ENCODE peak calls at places on chromosomes 7 and 10, in six cellular contexts. One of them, this sample, is unnamed.

GRCh38 chr10:62443866-62444265 is 69.7 kb downstream of the ZNF365 start:
- DNase-seq in endothelial cell of umbilical vein: peak; percentile 61
- DNase-seq in CD4-positive, CD25-positive, alpha-beta regulatory T cell: no peak
- DNase-seq in NCI-H187 treated with DMSO at 0.1 percent for 48 hours: no peak
- DNase-seq in iPS-NIHi11: no peak
- DNase-seq in neuronal stem cell: no peak
- DNase-seq in this sample: peak; percentile 45

GRCh38 chr7:44415047-44415446 is 75.4 kb downstream of the NUDCD3 start:
- DNase-seq in neuronal stem cell: no peak
- DNase-seq in CD4-positive, CD25-positive, alpha-beta regulatory T cell: no peak
- DNase-seq in iPS-NIHi11: no peak
- DNase-seq in endothelial cell of umbilical vein: no peak
- DNase-seq in NCI-H187 treated with DMSO at 0.1 percent for 48 hours: no peak
- DNase-seq in this sample: no peak

GRCh38 chr10:23373156-23373555 is 28.6 kb upstream of the C10orf67 start:
- DNase-seq in iPS-NIHi11: no peak
- DNase-seq in neuronal stem cell: no peak
- DNase-seq in NCI-H187 treated with DMSO at 0.1 percent for 48 hours: no peak
- DNase-seq in CD4-positive, CD25-positive, alpha-beta regulatory T cell: no peak
- DNase-seq in endothelial cell of umbilical vein: no peak
- DNase-seq in this sample: no peak

GRCh38 chr10:21502371-21502765 is 23.1 kb downstream of the SKIDA1 start:
- DNase-seq in iPS-NIHi11: no peak
- DNase-seq in CD4-positive, CD25-positive, alpha-beta regulatory T cell: no peak
- DNase-seq in NCI-H187 treated with DMSO at 0.1 percent for 48 hours: no peak
- DNase-seq in neuronal stem cell: no peak
- DNase-seq in endothelial cell of umbilical vein: no peak
- DNase-seq in this sample: no peak

GRCh38 chr7:114759347-114760062 is 162.4 kb upstream of the MDFIC start:
- DNase-seq in iPS-NIHi11: no peak
- DNase-seq in CD4-positive, CD25-positive, alpha-beta regulatory T cell: no peak
- DNase-seq in NCI-H187 treated with DMSO at 0.1 percent for 48 hours: no peak
- DNase-seq in endothelial cell of umbilical vein: no peak
- DNase-seq in neuronal stem cell: no peak
- DNase-seq in this sample: no peak

GRCh38 chr10:102287538-102287937 is 42.2 kb downstream of the GBF1 start:
- DNase-seq in CD4-positive, CD25-positive, alpha-beta regulatory T cell: no peak
- DNase-seq in endothelial cell of umbilical vein: no peak
- DNase-seq in neuronal stem cell: no peak
- DNase-seq in iPS-NIHi11: no peak
- DNase-seq in NCI-H187 treated with DMSO at 0.1 percent for 48 hours: no peak
- DNase-seq in this sample: no peak

GRCh38 chr10:133044502-133044901 is 43.2 kb upstream of the ADGRA1 start:
- DNase-seq in endothelial cell of umbilical vein: no peak
- DNase-seq in neuronal stem cell: no peak
- DNase-seq in iPS-NIHi11: no peak
- DNase-seq in CD4-positive, CD25-positive, alpha-beta regulatory T cell: no peak
- DNase-seq in NCI-H187 treated with DMSO at 0.1 percent for 48 hours: no peak
- DNase-seq in this sample: no peak

GRCh38 chr7:51198654-51199053 is 118.0 kb downstream of the COBL start:
- DNase-seq in NCI-H187 treated with DMSO at 0.1 percent for 48 hours: no peak
- DNase-seq in iPS-NIHi11: no peak
- DNase-seq in endothelial cell of umbilical vein: no peak
- DNase-seq in neuronal stem cell: no peak
- DNase-seq in CD4-positive, CD25-positive, alpha-beta regulatory T cell: no peak
- DNase-seq in this sample: no peak

GRCh38 chr10:75788394-75789205 is 357.2 kb downstream of the LRMDA start:
- DNase-seq in neuronal stem cell: no peak
- DNase-seq in endothelial cell of umbilical vein: peak; percentile 50
- DNase-seq in iPS-NIHi11: no peak
- DNase-seq in CD4-positive, CD25-positive, alpha-beta regulatory T cell: no peak
- DNase-seq in NCI-H187 treated with DMSO at 0.1 percent for 48 hours: no peak
- DNase-seq in this sample: peak; percentile 40

GRCh38 chr10:96758423-96758822 is 38.1 kb upstream of the PIK3AP1 start:
- DNase-seq in NCI-H187 treated with DMSO at 0.1 percent for 48 hours: no peak
- DNase-seq in iPS-NIHi11: no peak
- DNase-seq in CD4-positive, CD25-positive, alpha-beta regulatory T cell: no peak
- DNase-seq in neuronal stem cell: no peak
- DNase-seq in endothelial cell of umbilical vein: no peak
- DNase-seq in this sample: no peak

GRCh38 chr10:15084502-15084922 is 4.1 kb downstream of the ACBD7 start:
- DNase-seq in iPS-NIHi11: peak; percentile 49
- DNase-seq in endothelial cell of umbilical vein: peak; percentile 96
- DNase-seq in neuronal stem cell: peak; percentile 37
- DNase-seq in CD4-positive, CD25-positive, alpha-beta regulatory T cell: peak; percentile 21
- DNase-seq in NCI-H187 treated with DMSO at 0.1 percent for 48 hours: peak; percentile 2
- DNase-seq in this sample: peak; percentile 96

GRCh38 chr10:47371629-47372485 is 12.2 kb downstream of the ZNF488 start:
- DNase-seq in CD4-positive, CD25-positive, alpha-beta regulatory T cell: no peak
- DNase-seq in endothelial cell of umbilical vein: no peak
- DNase-seq in iPS-NIHi11: peak; percentile 25
- DNase-seq in neuronal stem cell: no peak
- DNase-seq in NCI-H187 treated with DMSO at 0.1 percent for 48 hours: no peak
- DNase-seq in this sample: no peak

GRCh38 chr7:29453022-29453421 is 110.6 kb upstream of the PRR15 start:
- DNase-seq in CD4-positive, CD25-positive, alpha-beta regulatory T cell: no peak
- DNase-seq in NCI-H187 treated with DMSO at 0.1 percent for 48 hours: no peak
- DNase-seq in endothelial cell of umbilical vein: no peak
- DNase-seq in iPS-NIHi11: no peak
- DNase-seq in neuronal stem cell: no peak
- DNase-seq in this sample: no peak

GRCh38 chr10:6748029-6748428 is 168.0 kb upstream of the PRKCQ start:
- DNase-seq in endothelial cell of umbilical vein: no peak
- DNase-seq in neuronal stem cell: no peak
- DNase-seq in NCI-H187 treated with DMSO at 0.1 percent for 48 hours: no peak
- DNase-seq in CD4-positive, CD25-positive, alpha-beta regulatory T cell: no peak
- DNase-seq in iPS-NIHi11: no peak
- DNase-seq in this sample: no peak

GRCh38 chr10:84665883-84666463 is 337.6 kb downstream of the CCSER2 start:
- DNase-seq in neuronal stem cell: no peak
- DNase-seq in NCI-H187 treated with DMSO at 0.1 percent for 48 hours: no peak
- DNase-seq in CD4-positive, CD25-positive, alpha-beta regulatory T cell: no peak
- DNase-seq in iPS-NIHi11: peak; percentile 80
- DNase-seq in endothelial cell of umbilical vein: no peak
- DNase-seq in this sample: no peak

GRCh38 chr7:27520828-27521790 is 141.6 kb downstream of the HIBADH start:
- DNase-seq in neuronal stem cell: no peak
- DNase-seq in NCI-H187 treated with DMSO at 0.1 percent for 48 hours: no peak
- DNase-seq in CD4-positive, CD25-positive, alpha-beta regulatory T cell: no peak
- DNase-seq in endothelial cell of umbilical vein: no peak
- DNase-seq in iPS-NIHi11: no peak
- DNase-seq in this sample: no peak

GRCh38 chr10:22363305-22363704 is 18.0 kb downstream of the SPAG6 start:
- DNase-seq in endothelial cell of umbilical vein: no peak
- DNase-seq in NCI-H187 treated with DMSO at 0.1 percent for 48 hours: no peak
- DNase-seq in iPS-NIHi11: no peak
- DNase-seq in CD4-positive, CD25-positive, alpha-beta regulatory T cell: no peak
- DNase-seq in neuronal stem cell: no peak
- DNase-seq in this sample: no peak

GRCh38 chr7:40279991-40280390 is 145.2 kb downstream of the SUGCT start:
- DNase-seq in CD4-positive, CD25-positive, alpha-beta regulatory T cell: no peak
- DNase-seq in iPS-NIHi11: no peak
- DNase-seq in neuronal stem cell: no peak
- DNase-seq in endothelial cell of umbilical vein: no peak
- DNase-seq in NCI-H187 treated with DMSO at 0.1 percent for 48 hours: no peak
- DNase-seq in this sample: no peak

GRCh38 chr10:59098387-59098786 is 78.1 kb upstream of the PHYHIPL start:
- DNase-seq in iPS-NIHi11: no peak
- DNase-seq in neuronal stem cell: no peak
- DNase-seq in endothelial cell of umbilical vein: no peak
- DNase-seq in NCI-H187 treated with DMSO at 0.1 percent for 48 hours: no peak
- DNase-seq in CD4-positive, CD25-positive, alpha-beta regulatory T cell: no peak
- DNase-seq in this sample: no peak

GRCh38 chr10:75466016-75466415 is 34.6 kb downstream of the LRMDA start:
- DNase-seq in iPS-NIHi11: no peak
- DNase-seq in NCI-H187 treated with DMSO at 0.1 percent for 48 hours: no peak
- DNase-seq in neuronal stem cell: no peak
- DNase-seq in CD4-positive, CD25-positive, alpha-beta regulatory T cell: no peak
- DNase-seq in endothelial cell of umbilical vein: no peak
- DNase-seq in this sample: no peak

GRCh38 chr10:70761031-70761601 is 24.1 kb downstream of the TBATA start:
- DNase-seq in endothelial cell of umbilical vein: no peak
- DNase-seq in iPS-NIHi11: peak; percentile 71
- DNase-seq in NCI-H187 treated with DMSO at 0.1 percent for 48 hours: no peak
- DNase-seq in CD4-positive, CD25-positive, alpha-beta regulatory T cell: no peak
- DNase-seq in neuronal stem cell: no peak
- DNase-seq in this sample: no peak

GRCh38 chr7:31204066-31204465 is 136.5 kb downstream of the NEUROD6 start:
- DNase-seq in iPS-NIHi11: no peak
- DNase-seq in endothelial cell of umbilical vein: no peak
- DNase-seq in NCI-H187 treated with DMSO at 0.1 percent for 48 hours: no peak
- DNase-seq in CD4-positive, CD25-positive, alpha-beta regulatory T cell: no peak
- DNase-seq in neuronal stem cell: no peak
- DNase-seq in this sample: no peak

GRCh38 chr10:4390219-4390618 is 435.8 kb upstream of the AKR1E2 start:
- DNase-seq in CD4-positive, CD25-positive, alpha-beta regulatory T cell: no peak
- DNase-seq in endothelial cell of umbilical vein: no peak
- DNase-seq in iPS-NIHi11: no peak
- DNase-seq in NCI-H187 treated with DMSO at 0.1 percent for 48 hours: no peak
- DNase-seq in neuronal stem cell: no peak
- DNase-seq in this sample: no peak

GRCh38 chr7:96061844-96062243 is 260.1 kb downstream of the SLC25A13 start:
- DNase-seq in CD4-positive, CD25-positive, alpha-beta regulatory T cell: no peak
- DNase-seq in neuronal stem cell: no peak
- DNase-seq in endothelial cell of umbilical vein: no peak
- DNase-seq in iPS-NIHi11: no peak
- DNase-seq in NCI-H187 treated with DMSO at 0.1 percent for 48 hours: no peak
- DNase-seq in this sample: no peak

GRCh38 chr10:14653271-14654161 is 121.2 kb downstream of the FAM107B start:
- DNase-seq in endothelial cell of umbilical vein: peak; percentile 47
- DNase-seq in neuronal stem cell: peak; percentile 78
- DNase-seq in iPS-NIHi11: peak; percentile 62
- DNase-seq in NCI-H187 treated with DMSO at 0.1 percent for 48 hours: no peak
- DNase-seq in CD4-positive, CD25-positive, alpha-beta regulatory T cell: no peak
- DNase-seq in this sample: no peak

GRCh38 chr7:130281227-130281626 is 11.7 kb upstream of the CPA4 start:
- DNase-seq in NCI-H187 treated with DMSO at 0.1 percent for 48 hours: no peak
- DNase-seq in neuronal stem cell: no peak
- DNase-seq in endothelial cell of umbilical vein: no peak
- DNase-seq in iPS-NIHi11: no peak
- DNase-seq in CD4-positive, CD25-positive, alpha-beta regulatory T cell: no peak
- DNase-seq in this sample: no peak

GRCh38 chr7:50857804-50858203 is 75.1 kb upstream of the GRB10 start:
- DNase-seq in CD4-positive, CD25-positive, alpha-beta regulatory T cell: no peak
- DNase-seq in neuronal stem cell: no peak
- DNase-seq in NCI-H187 treated with DMSO at 0.1 percent for 48 hours: no peak
- DNase-seq in iPS-NIHi11: no peak
- DNase-seq in endothelial cell of umbilical vein: no peak
- DNase-seq in this sample: no peak

GRCh38 chr7:31105256-31105950 is 53.3 kb downstream of the ADCYAP1R1 start:
- DNase-seq in NCI-H187 treated with DMSO at 0.1 percent for 48 hours: no peak
- DNase-seq in CD4-positive, CD25-positive, alpha-beta regulatory T cell: no peak
- DNase-seq in iPS-NIHi11: no peak
- DNase-seq in endothelial cell of umbilical vein: no peak
- DNase-seq in neuronal stem cell: no peak
- DNase-seq in this sample: no peak

GRCh38 chr7:105644937-105645336 is 63.6 kb upstream of the EFCAB10 start:
- DNase-seq in CD4-positive, CD25-positive, alpha-beta regulatory T cell: no peak
- DNase-seq in iPS-NIHi11: no peak
- DNase-seq in neuronal stem cell: no peak
- DNase-seq in endothelial cell of umbilical vein: no peak
- DNase-seq in NCI-H187 treated with DMSO at 0.1 percent for 48 hours: no peak
- DNase-seq in this sample: no peak

GRCh38 chr10:76133597-76134255 is 702.3 kb downstream of the LRMDA start:
- DNase-seq in neuronal stem cell: no peak
- DNase-seq in CD4-positive, CD25-positive, alpha-beta regulatory T cell: no peak
- DNase-seq in iPS-NIHi11: no peak
- DNase-seq in endothelial cell of umbilical vein: no peak
- DNase-seq in NCI-H187 treated with DMSO at 0.1 percent for 48 hours: peak; percentile 34
- DNase-seq in this sample: no peak

GRCh38 chr7:368651-369475 is 78.9 kb downstream of the FOXL3 start:
- DNase-seq in NCI-H187 treated with DMSO at 0.1 percent for 48 hours: no peak
- DNase-seq in iPS-NIHi11: no peak
- DNase-seq in endothelial cell of umbilical vein: no peak
- DNase-seq in neuronal stem cell: no peak
- DNase-seq in CD4-positive, CD25-positive, alpha-beta regulatory T cell: no peak
- DNase-seq in this sample: no peak

GRCh38 chr10:42943025-42943818 is 133.6 kb upstream of the RET start:
- DNase-seq in iPS-NIHi11: no peak
- DNase-seq in NCI-H187 treated with DMSO at 0.1 percent for 48 hours: no peak
- DNase-seq in endothelial cell of umbilical vein: no peak
- DNase-seq in CD4-positive, CD25-positive, alpha-beta regulatory T cell: no peak
- DNase-seq in neuronal stem cell: no peak
- DNase-seq in this sample: no peak